ENCODE peak calls at places on chromosomes 11 and 22, in nine cellular contexts. L is neural progenitor cell, P is PC-9, V is GM23248, O is neuronal stem cell, A is hepatocyte, J is A549, I is SK-N-SH, S is H1. X is an unnamed sample.

GRCh38 chr22:26547426-26547825 is 35.2 kb upstream of the TFIP11 start:
- DNase-seq in L (no peak), P (no peak), V (peak), O (no peak), A (no peak), J (no peak), I (no peak), S (no peak), X (no peak)

GRCh38 chr11:133787379-133788103 is 57.8 kb downstream of the SPATA19 start:
- DNase-seq in L (peak), P (no peak), V (no peak), O (peak), A (peak), J (no peak), I (no peak), S (no peak), X (no peak)

GRCh38 chr11:93623938-93624337 is 37.5 kb upstream of the CEP295 start:
- DNase-seq in L (no peak), P (no peak), V (no peak), O (no peak), A (no peak), J (no peak), I (no peak), S (no peak), X (no peak)

GRCh38 chr11:119315139-119316016 is 1.6 kb downstream of the MCAM start:
- DNase-seq in L (peak), P (peak), V (peak), O (no peak), A (no peak), J (no peak), I (peak), S (no peak), X (no peak)

GRCh38 chr11:75577198-75577597 is 15.1 kb downstream of the SERPINH1 start:
- DNase-seq in L (peak), P (peak), V (peak), O (no peak), A (peak), J (peak), I (peak), S (no peak), X (no peak)

GRCh38 chr22:36734171-36735058 is 30.9 kb upstream of the CACNG2 start:
- DNase-seq in L (no peak), P (no peak), V (peak), O (no peak), A (no peak), J (no peak), I (no peak), S (no peak), X (peak)

GRCh38 chr11:64036081-64037026 is 623 bp downstream of the FLRT1 start:
- DNase-seq in L (peak), P (no peak), V (peak), O (no peak), A (peak), J (no peak), I (peak), S (no peak), X (peak)

GRCh38 chr11:110076388-110076965 is 16.7 kb upstream of the ZC3H12C start:
- DNase-seq in L (no peak), P (no peak), V (peak), O (no peak), A (peak), J (no peak), I (no peak), S (no peak), X (no peak)

GRCh38 chr11:79077684-79078379 is 363.0 kb downstream of the TENM4 start:
- DNase-seq in L (no peak), P (no peak), V (no peak), O (no peak), A (no peak), J (no peak), I (peak), S (no peak), X (no peak)

GRCh38 chr11:465896-466538 is 15.9 kb downstream of the PTDSS2 start:
- DNase-seq in L (no peak), P (peak), V (no peak), O (no peak), A (no peak), J (no peak), I (no peak), S (no peak), X (no peak)

GRCh38 chr11:71397328-71397860 is 50.8 kb downstream of the DHCR7 start:
- DNase-seq in L (no peak), P (no peak), V (no peak), O (no peak), A (no peak), J (no peak), I (no peak), S (no peak), X (no peak)

GRCh38 chr11:128667873-128668272 is 26.0 kb upstream of the FLI1 start:
- DNase-seq in L (no peak), P (no peak), V (peak), O (no peak), A (no peak), J (no peak), I (no peak), S (no peak), X (no peak)

GRCh38 chr22:32852346-32853251 is 51.1 kb downstream of the TIMP3 start:
- DNase-seq in L (no peak), P (no peak), V (no peak), O (no peak), A (peak), J (no peak), I (peak), S (no peak), X (peak)

GRCh38 chr11:110883266-110883665 is 171.0 kb upstream of the ARHGAP20 start:
- DNase-seq in L (peak), P (no peak), V (peak), O (no peak), A (no peak), J (no peak), I (no peak), S (no peak), X (peak)

GRCh38 chr11:126538071-126538470 is 182.6 kb downstream of the ST3GAL4 start:
- DNase-seq in L (no peak), P (no peak), V (no peak), O (no peak), A (no peak), J (no peak), I (no peak), S (no peak), X (no peak)

DNA sequence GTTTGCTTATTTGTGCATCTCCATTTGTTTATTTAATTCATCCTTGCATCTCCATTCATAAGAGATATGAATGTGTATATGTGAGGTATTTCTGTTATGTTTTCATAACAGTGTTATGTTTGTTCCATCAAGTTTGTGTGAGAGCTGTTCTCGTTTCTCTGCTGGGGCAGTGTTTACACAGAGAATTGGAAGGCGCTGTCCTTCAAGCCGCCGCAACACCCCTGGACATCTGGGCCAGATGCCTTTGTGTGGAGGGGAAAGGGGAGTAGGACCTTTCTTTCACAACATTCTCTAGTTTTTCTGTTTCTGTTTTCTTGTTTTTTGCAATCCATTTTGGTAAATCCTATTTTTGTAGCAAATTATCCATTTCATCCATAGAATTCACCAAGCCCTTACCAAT is 7.0 kb upstream of the TM7SF2 start:
- DNase-seq in L (no peak), P (no peak), V (no peak), O (no peak), A (no peak), J (no peak), I (no peak), S (no peak), X (peak)
- H3K4me2 ChIP-seq in L (no peak), P (no peak), V (no peak), O (no peak), A (no peak), J (no peak), I (no peak), S (no peak), X (peak)

DNA sequence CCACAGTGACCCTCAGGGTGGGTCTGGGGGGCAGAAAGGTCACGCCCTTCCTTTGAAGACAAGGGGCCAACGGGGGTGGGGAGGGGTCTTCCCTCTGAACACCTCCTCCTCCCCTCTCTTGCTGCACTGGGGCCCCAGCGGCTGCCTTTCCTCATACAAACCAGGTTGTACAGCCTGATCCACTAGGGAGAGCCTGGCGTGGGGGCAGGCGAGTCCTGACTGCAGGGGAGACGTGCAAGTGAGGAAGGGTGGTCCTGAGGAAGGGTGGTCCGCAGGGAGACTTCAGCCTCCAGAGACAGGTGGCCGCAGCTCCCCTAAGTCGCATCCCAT is 43.6 kb upstream of the LINC01488 start:
- DNase-seq in L (no peak), P (no peak), V (no peak), O (no peak), A (no peak), J (no peak), I (no peak), S (no peak), X (no peak)
- H3K27ac ChIP-seq in L (no peak), P (peak), V (no peak), O (no peak), A (peak), J (peak), I (no peak), S (no peak), X (no peak)

GRCh38 chr11:108199446-108200321 is 22.8 kb downstream of the NPAT start:
- DNase-seq in L (no peak), P (peak), V (peak), O (no peak), A (no peak), J (no peak), I (no peak), S (no peak), X (peak)
- H3K4me2 ChIP-seq in L (no peak), P (peak), V (peak), O (no peak), A (no peak), J (no peak), I (no peak), S (no peak), X (no peak)

GRCh38 chr11:34640050-34640971 is 19.4 kb downstream of the EHF start:
- DNase-seq in L (peak), P (peak), V (no peak), O (no peak), A (peak), J (peak), I (no peak), S (no peak), X (no peak)
- H3K27ac ChIP-seq in L (no peak), P (peak), V (no peak), O (no peak), A (peak), J (peak), I (no peak), S (no peak), X (no peak)

DNA sequence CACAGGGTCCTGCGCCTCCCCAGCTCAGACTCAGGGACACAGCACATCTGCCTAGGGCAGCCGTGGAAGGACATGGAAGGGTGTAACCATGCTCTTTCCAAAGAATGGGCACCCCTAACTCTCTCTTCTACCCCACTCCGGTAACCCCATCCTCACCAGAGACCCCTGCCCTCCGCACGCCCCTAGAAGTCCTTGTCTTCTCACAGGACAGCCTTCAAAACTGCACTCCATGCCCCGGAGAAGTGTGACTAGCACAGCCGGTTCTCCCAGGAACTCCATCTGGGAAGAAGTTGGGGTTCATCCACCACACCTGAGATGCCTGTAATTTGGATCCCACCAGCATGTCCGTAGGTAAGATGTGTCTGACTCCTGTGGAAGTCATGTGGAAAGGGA is 25.0 kb downstream of the P2RY2 start:
- DNase-seq in L (no peak), P (no peak), V (no peak), O (no peak), A (no peak), J (no peak), I (no peak), S (no peak), X (no peak)
- H3K4me2 ChIP-seq in L (no peak), P (no peak), V (no peak), O (no peak), A (no peak), J (peak), I (no peak), S (peak), X (no peak)

DNA sequence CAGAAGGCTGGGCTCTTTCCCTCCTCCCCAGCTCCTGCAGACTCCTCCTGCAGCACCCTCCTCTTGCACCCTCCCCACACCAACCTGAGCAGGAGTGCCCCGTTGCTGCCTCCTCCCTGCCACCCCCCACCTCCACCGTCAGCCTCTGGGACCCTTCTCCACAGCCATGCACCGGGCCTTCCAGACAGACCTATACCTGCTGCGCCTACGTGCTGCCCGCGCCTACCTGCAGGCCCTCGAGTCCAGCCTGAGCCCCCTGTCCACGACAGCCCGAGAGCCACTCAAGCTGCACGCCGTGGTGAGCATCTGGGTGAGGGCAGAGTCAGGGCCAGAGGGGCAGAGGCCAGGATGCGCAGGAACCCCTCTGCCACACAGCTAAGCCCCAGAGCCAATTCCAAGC is 16.2 kb downstream of the ZDHHC24 start:
- DNase-seq in L (no peak), P (no peak), V (no peak), O (no peak), A (no peak), J (no peak), I (no peak), S (no peak), X (no peak)
- H3K27ac ChIP-seq in L (no peak), P (no peak), V (no peak), O (no peak), A (no peak), J (no peak), I (no peak), S (no peak), X (no peak)

GRCh38 chr22:38456841-38457699 is 2.1 kb upstream of the KCNJ4 start:
- DNase-seq in L (no peak), P (no peak), V (no peak), O (no peak), A (no peak), J (no peak), I (peak), S (no peak), X (no peak)
- H3K4me2 ChIP-seq in L (no peak), P (no peak), V (no peak), O (no peak), A (no peak), J (no peak), I (no peak), S (no peak), X (no peak)

X was measured in fibroblast of lung.